ENCODE peak calls at places on chromosomes 2 and 18, in six cellular contexts. C, K, N, Y, T and U are unnamed samples.

GRCh38 chr2:96764253-96764637 is 3.5 kb downstream of the CNNM4 start:
- DNase-seq in Y (peak; percentile 55), T (no peak), N (no peak), C (no peak), K (peak; percentile 51), U (no peak)

GRCh38 chr2:136005462-136006205 is 20.2 kb upstream of the DARS1 start:
- DNase-seq in C (no peak), Y (no peak), T (no peak), K (no peak), N (no peak), U (no peak)

GRCh38 chr2:47046271-47046670 is 108.8 kb downstream of the STPG4 start:
- DNase-seq in K (no peak), N (no peak), T (no peak), C (no peak), Y (no peak), U (no peak)

GRCh38 chr18:58578321-58578720 is 50.6 kb downstream of the ALPK2 start:
- DNase-seq in T (no peak), N (no peak), K (no peak), Y (no peak), C (peak; percentile 43), U (no peak)

GRCh38 chr2:214542866-214543265 is 132.0 kb downstream of the VWC2L start:
- DNase-seq in Y (no peak), N (no peak), T (no peak), K (no peak), C (peak; percentile 4), U (no peak)

GRCh38 chr2:227406177-227407031 is 18.7 kb upstream of the SCYGR1 start:
- DNase-seq in T (peak; percentile 96), C (peak; percentile 98), N (peak; percentile 60), K (peak; percentile 73), Y (no peak), U (no peak)

GRCh38 chr18:55384551-55385275 is 203.3 kb downstream of the TCF4 start:
- DNase-seq in N (peak; percentile 19), T (no peak), Y (no peak), K (peak; percentile 9), C (peak; percentile 49), U (no peak)

GRCh38 chr18:78244779-78245178 is 734.8 kb upstream of the SALL3 start:
- DNase-seq in C (no peak), T (no peak), Y (no peak), N (no peak), K (no peak), U (no peak)

GRCh38 chr2:96153991-96154431 is 8.8 kb upstream of the DUSP2 start:
- DNase-seq in C (no peak), N (no peak), K (no peak), Y (peak; percentile 38), T (no peak), U (peak; percentile 79)

GRCh38 chr2:180478883-180479282 is 471.8 kb upstream of the CWC22 start:
- DNase-seq in C (no peak), K (no peak), N (no peak), Y (no peak), T (no peak), U (no peak)

DNA sequence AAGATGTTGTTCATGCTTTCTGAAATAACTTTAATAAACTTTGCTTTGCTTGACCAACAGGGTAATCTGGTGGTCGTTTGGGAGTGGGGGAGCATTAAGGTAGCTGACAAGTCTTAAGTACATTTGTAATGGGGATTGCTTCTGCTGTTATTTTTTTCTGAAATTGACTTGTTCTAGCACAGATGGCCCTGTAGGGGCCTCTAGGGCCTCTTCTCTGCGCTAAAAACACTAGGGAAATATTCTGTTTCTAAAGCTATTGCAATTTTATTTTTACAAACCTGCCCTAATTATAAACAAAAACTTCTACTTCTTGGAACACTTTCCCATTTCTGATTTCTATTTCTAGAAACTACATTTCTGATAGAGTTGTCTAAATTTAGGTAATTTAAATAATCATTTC is 191.3 kb upstream of the KCNJ3 start:
- DNase-seq in C (no peak), T (no peak), N (no peak), Y (no peak), K (no peak), U (no peak)
- TF ChIP-seq CTCF in C (no peak), T (no peak), N (no peak), Y (no peak), K (no peak), U (peak; percentile 16)

DNA sequence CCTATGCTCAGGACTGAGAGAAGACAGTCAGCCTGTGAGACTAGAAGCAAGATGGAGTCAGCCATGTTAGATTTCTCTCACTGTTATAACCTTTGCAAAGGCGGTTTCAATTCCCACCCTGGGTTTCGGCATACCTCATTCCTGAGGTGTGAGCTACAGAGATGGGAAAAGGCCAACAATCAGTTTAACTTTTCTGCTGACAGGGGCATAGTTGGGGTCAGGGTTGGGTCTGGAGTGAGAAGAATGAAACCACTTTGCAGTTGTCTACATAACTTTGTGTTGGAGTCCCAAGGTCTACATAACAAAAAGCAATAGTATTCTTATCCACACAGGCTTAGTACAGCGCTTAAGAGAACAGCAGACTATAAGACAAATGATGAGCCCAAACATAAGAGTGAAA is 28.1 kb upstream of the FEZ2 start:
- DNase-seq in Y (no peak), C (no peak), K (no peak), N (no peak), T (no peak), U (no peak)
- TF ChIP-seq CTCF in Y (no peak), C (no peak), K (no peak), N (no peak), T (no peak), U (no peak)

GRCh38 chr2:57740905-57741304 is 305.7 kb upstream of the VRK2 start:
- DNase-seq in T (no peak), N (no peak), C (no peak), K (no peak), Y (no peak), U (no peak)
- TF ChIP-seq CTCF in T (no peak), N (no peak), C (no peak), K (no peak), Y (no peak), U (no peak)

DNA sequence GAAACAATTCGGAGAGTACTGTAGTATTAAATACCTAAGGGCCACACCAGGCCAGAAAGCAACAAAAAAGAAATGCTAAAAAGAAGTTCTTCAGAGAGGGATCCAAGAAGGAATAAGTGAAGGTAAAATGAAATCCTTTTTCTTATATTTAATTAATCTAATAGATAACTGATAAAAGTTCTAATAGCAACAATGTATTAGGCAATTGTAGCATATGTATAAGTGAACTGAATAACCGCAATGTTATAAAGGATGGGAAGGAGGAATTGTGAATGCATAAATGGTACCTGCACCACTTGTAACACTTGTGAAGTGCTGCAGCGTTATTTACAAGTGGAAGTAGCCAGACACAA is 21.8 kb downstream of the TMSB10 start:
- DNase-seq in T (no peak), Y (no peak), N (no peak), C (no peak), K (no peak), U (no peak)
- TF ChIP-seq CTCF in T (no peak), Y (peak; percentile 5), N (no peak), C (no peak), K (no peak), U (peak; percentile 48)

DNA sequence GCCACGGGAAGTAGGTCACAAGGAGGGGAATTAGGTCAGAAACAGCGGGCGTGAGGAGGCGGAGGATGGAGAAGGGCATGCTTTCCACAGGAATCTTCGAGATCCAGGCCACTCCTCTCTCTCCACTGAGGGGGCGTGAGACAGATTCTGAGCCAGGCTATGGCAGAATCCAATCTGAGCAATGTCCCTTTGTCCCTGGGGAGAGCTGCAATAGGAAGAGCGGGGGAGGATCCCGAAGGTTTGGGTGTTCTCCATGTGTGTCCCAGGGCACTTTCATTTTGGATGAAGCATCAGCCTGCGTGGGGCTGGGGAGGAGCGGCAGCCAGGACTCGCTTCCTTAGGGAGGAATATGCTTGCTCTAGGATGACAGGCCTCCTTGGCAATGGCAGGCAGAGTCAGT is 84.0 kb downstream of the LIPG start:
- DNase-seq in T (no peak), N (no peak), K (peak; percentile 27), Y (no peak), C (peak; percentile 90), U (no peak)
- TF ChIP-seq CTCF in T (no peak), N (no peak), K (no peak), Y (no peak), C (no peak), U (no peak)

DNA sequence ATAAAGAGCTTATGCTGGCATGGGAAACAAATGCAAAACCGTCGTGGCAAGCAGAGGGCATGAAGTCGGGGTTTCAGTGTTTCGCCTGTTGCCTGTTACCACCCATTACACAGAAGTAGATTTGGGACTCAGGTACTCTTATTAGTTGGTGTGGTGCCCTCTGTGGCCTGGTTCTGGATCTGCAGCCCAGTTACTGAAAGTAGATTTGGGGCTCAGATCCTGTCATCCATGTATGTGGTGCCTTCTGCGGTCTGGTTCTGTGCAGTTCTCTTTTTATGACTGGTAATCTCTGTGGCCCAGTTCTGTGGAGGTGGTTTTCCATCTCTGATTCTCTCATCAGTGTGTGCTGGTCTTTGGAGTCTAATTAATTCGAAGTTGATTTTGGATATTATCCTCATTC is 45.2 kb downstream of the ADNP2 start:
- DNase-seq in N (peak; percentile 57), K (no peak), Y (no peak), T (no peak), C (peak; percentile 38), U (no peak)
- TF ChIP-seq CTCF in N (peak; percentile 63), K (peak; percentile 32), Y (peak; percentile 31), T (peak; percentile 57), C (peak; percentile 47), U (peak; percentile 69)